ENCODE peak calls at places on chromosomes 2 and 18, in six cellular contexts. N is heart right ventricle, C is adrenal gland, J is tibial nerve, B is pancreas, U is endothelial cell of umbilical vein. L is an unnamed sample.

GRCh38 chr2:237178396-237178795 is 92.7 kb downstream of the COPS8 start:
- DNase-seq in U (no peak), J (no peak), B (no peak), C (no peak), N (no peak), L (no peak)

GRCh38 chr2:29165362-29166236 is 50.4 kb downstream of the CLIP4 start:
- DNase-seq in U (peak; percentile 3), C (no peak), B (no peak), N (no peak), J (no peak), L (no peak)

GRCh38 chr18:79776674-79777073 is 21.1 kb upstream of the KCNG2 start:
- DNase-seq in B (no peak), N (no peak), U (no peak), C (no peak), J (no peak), L (no peak)

GRCh38 chr18:47936975-47937374 is 6.5 kb upstream of the SMAD2 start:
- DNase-seq in J (no peak), N (no peak), B (no peak), U (no peak), C (no peak), L (no peak)

GRCh38 chr2:81576713-81577112 is 1272.2 kb upstream of the LRRTM1 start:
- DNase-seq in N (no peak), B (no peak), J (no peak), C (no peak), U (no peak), L (no peak)

GRCh38 chr2:27039871-27040270 is 7.1 kb downstream of the TMEM214 start:
- DNase-seq in C (no peak), J (no peak), U (no peak), N (no peak), B (no peak), L (no peak)

GRCh38 chr18:57447154-57447621 is 12.0 kb downstream of the ONECUT2 start:
- DNase-seq in N (no peak), B (no peak), J (no peak), U (peak; percentile 40), C (peak; percentile 26), L (no peak)

GRCh38 chr2:207156045-207156444 is 9.7 kb downstream of the KLF7 start:
- DNase-seq in J (no peak), U (no peak), N (no peak), B (no peak), C (no peak), L (no peak)

GRCh38 chr2:50491541-50492114 is 540.3 kb downstream of the NRXN1 start:
- DNase-seq in J (no peak), N (no peak), B (peak; percentile 15), C (peak; percentile 13), U (peak; percentile 36), L (no peak)

GRCh38 chr2:113255140-113256070 is 23.3 kb downstream of the PAX8 start:
- DNase-seq in U (no peak), N (no peak), B (no peak), C (no peak), J (no peak), L (no peak)

GRCh38 chr2:132415256-132416079 is 1.1 kb upstream of the GPR39 start:
- DNase-seq in B (no peak), N (no peak), C (no peak), U (no peak), J (peak; percentile 5), L (no peak)

GRCh38 chr2:149645391-149645790 is 57.8 kb upstream of the MMADHC start:
- DNase-seq in B (no peak), C (no peak), U (peak; percentile 58), N (no peak), J (no peak), L (no peak)

GRCh38 chr18:63234839-63235238 is 84.7 kb downstream of the BCL2 start:
- DNase-seq in J (no peak), U (peak; percentile 24), B (no peak), C (no peak), N (no peak), L (no peak)

GRCh38 chr2:8002765-8003393 is 679.0 kb upstream of the ID2 start:
- DNase-seq in N (no peak), J (no peak), B (no peak), C (no peak), U (no peak), L (no peak)

GRCh38 chr2:8310557-8311455 is 371.1 kb upstream of the ID2 start:
- DNase-seq in N (no peak), J (no peak), C (peak; percentile 24), B (no peak), U (no peak), L (no peak)

GRCh38 chr2:15436195-15436594 is 124.9 kb downstream of the NBAS start:
- DNase-seq in C (no peak), J (no peak), B (no peak), N (no peak), U (no peak), L (no peak)

GRCh38 chr2:15432642-15433261 is 128.4 kb downstream of the NBAS start:
- DNase-seq in U (no peak), B (no peak), N (no peak), J (no peak), C (no peak), L (no peak)

DNA sequence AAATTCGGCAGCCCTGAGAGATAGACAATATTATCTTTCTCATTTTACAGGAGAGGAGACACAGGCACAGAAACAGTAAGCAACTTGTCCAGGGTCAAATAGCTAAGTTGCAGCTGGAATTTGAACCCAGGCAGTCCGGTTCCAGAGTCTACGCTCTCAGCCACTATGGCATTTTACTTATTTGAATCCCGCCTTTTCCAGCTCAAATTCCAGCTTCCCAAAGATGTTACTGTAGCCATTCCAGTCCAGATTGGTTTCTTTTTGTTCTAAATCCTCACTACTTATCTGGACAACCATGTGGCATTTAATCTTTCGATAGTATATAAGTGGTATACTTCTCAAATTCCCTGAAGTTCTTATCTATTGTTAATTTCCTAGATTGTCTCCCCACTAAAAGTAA is 125.7 kb downstream of the NBAS start:
- DNase-seq in B (no peak), U (no peak), N (no peak), C (no peak), J (no peak), L (no peak)
- H3K27ac ChIP-seq in B (no peak overlapping the region), U (no peak overlapping the region), N (no peak overlapping the region), C (no peak overlapping the region), J (no peak overlapping the region), L (no peak overlapping the region)

DNA sequence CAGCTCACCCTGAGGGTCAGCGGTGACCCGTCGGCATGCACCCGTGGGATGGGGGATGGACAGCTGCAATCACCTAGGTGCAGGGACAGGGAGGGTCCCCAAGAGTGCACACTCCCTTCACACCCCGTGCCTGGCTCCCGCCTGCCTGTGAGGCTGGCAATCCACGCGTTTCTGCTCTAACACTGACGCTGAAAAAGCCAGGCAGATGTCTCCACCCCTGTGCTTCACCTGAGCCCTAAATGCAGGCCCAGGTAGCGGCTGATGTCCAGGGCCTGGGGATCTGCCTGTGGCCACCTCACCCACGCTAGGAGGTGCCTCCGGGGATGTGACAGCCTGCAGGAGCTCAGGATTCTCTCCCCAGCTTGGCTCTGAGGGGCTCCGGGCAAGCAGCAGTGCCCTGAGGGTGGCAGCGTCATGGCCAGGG is 212.0 kb upstream of the SALL3 start:
- DNase-seq in N (no peak), C (no peak), B (no peak), U (no peak), J (no peak), L (no peak)
- H3K27ac ChIP-seq in N (no peak overlapping the region), C (no peak overlapping the region), B (no peak overlapping the region), U (no peak overlapping the region), J (no peak overlapping the region), L (no peak overlapping the region)

GRCh38 chr2:215461836-215462532 is 26.1 kb upstream of the FN1 start:
- DNase-seq in U (peak; percentile 57), N (no peak), C (no peak), J (no peak), B (no peak), L (no peak)

GRCh38 chr2:215466097-215466909 is 30.4 kb upstream of the FN1 start:
- DNase-seq in N (no peak), B (no peak), U (no peak), C (no peak), J (no peak), L (peak; percentile 58)

GRCh38 chr2:215460682-215461081 is 24.8 kb upstream of the FN1 start:
- DNase-seq in N (no peak), J (no peak), C (no peak), U (peak; percentile 72), B (no peak), L (no peak)

GRCh38 chr2:215465246-215465645 is 29.4 kb upstream of the FN1 start:
- DNase-seq in B (no peak), C (no peak), J (no peak), U (peak; percentile 63), N (no peak), L (no peak)
- H3K27ac ChIP-seq in B (no peak overlapping the region), C (no peak overlapping the region), J (no peak overlapping the region), U (peak overlapping the region; percentile 28), N (no peak overlapping the region), L (no peak overlapping the region)

DNA sequence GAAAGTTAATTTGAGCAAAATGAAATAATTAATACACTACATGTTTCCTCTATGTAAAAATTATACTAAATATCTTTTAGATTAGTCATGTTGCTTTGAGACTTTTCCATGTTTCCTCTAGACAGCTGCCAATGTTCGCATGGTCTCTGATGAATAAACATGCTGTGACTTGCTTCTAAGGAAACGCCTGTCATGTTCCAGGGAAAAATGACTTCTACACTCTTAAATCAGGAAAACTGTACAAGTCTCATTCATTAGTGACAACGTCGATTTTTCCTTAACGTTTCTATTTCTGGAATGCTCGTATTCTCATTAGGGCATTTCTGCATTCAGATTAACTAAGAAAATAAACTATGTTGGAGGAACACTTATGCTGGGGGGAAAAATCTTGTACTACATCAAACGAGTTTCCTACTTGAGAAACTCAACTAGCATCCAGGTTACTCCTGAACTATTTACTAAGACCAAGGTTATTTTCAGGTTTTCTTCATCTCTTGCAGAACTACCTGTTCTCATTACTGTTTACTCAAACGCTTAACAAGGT is 1.6 kb downstream of the COBLL1 start:
- DNase-seq in B (peak; percentile 59), N (no peak), U (peak; percentile 95), J (no peak), C (peak; percentile 37), L (no peak)
- H3K27ac ChIP-seq in B (peak overlapping the region; percentile 99), N (peak overlapping the region; percentile 89), U (peak overlapping the region; percentile 74), J (peak overlapping the region; percentile 95), C (peak overlapping the region; percentile 91), L (no peak overlapping the region)

DNA sequence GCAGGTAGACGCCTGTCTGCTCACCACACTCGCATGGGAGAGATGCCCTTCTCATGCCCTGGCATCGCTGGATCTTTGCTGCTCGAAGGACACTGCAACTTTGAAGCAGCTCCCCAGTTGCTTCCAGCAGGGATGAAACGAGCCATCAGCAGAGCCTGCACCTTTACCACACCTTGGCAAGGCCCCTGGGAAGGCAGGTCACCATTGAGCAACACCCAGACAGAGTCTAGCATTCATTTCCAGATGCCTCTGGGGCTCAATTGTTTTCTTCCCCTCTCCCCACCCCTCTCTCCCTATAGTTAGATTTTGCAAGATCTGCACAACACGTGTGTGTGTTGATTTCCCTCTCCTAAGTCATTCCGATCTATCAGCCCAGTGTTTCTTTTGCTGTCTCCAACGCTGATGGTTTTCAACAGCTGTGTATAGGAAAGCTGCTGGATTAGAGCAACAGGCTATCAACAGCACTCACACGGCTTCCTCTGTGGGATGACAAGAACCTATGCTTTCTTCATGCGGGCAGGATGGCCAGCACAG is 25.6 kb upstream of the INHBB start:
- DNase-seq in N (no peak), U (no peak), J (no peak), C (no peak), B (no peak), L (no peak)
- H3K27ac ChIP-seq in N (no peak overlapping the region), U (no peak overlapping the region), J (no peak overlapping the region), C (no peak overlapping the region), B (no peak overlapping the region), L (no peak overlapping the region)